ENCODE peak calls at places on chromosomes 11 and 22, in nine cellular contexts. One of them, this sample, is unnamed.

GRCh38 chr11:85661972-85662664 is 2.8 kb downstream of the CREBZF start:
- DNase-seq in AG09319: no peak
- DNase-seq in activated T-cell treated with anti-CD3 and anti-CD28 coated beads, Interleukin-2, amount 50 U/mL, for 48 hours: no peak
- DNase-seq in stimulated activated CD4-positive, alpha-beta T cell treated with anti-CD3 and anti-CD28 coated beads, Interleukin-1b, Interleukin-23, amount 100 ng/mL, for 24 hours: no peak
- DNase-seq in lung microvascular endothelial cell: no peak
- DNase-seq in colonic mucosa: no peak
- DNase-seq in RCC 7860: no peak
- DNase-seq in NCI-H69: peak
- DNase-seq in activated naive CD8-positive, alpha-beta T cell treated with anti-CD3 and anti-CD28 coated beads, Interleukin-2, amount 50 U/mL, for 24 hours: no peak
- DNase-seq in this sample: no peak

GRCh38 chr11:9972917-9973504 is 309.1 kb downstream of the SWAP70 start:
- DNase-seq in AG09319: peak
- DNase-seq in activated T-cell treated with anti-CD3 and anti-CD28 coated beads, Interleukin-2, amount 50 U/mL, for 48 hours: no peak
- DNase-seq in stimulated activated CD4-positive, alpha-beta T cell treated with anti-CD3 and anti-CD28 coated beads, Interleukin-1b, Interleukin-23, amount 100 ng/mL, for 24 hours: no peak
- DNase-seq in lung microvascular endothelial cell: peak
- DNase-seq in colonic mucosa: no peak
- DNase-seq in RCC 7860: peak
- DNase-seq in NCI-H69: peak
- DNase-seq in activated naive CD8-positive, alpha-beta T cell treated with anti-CD3 and anti-CD28 coated beads, Interleukin-2, amount 50 U/mL, for 24 hours: peak
- DNase-seq in this sample: peak

GRCh38 chr11:7600205-7600775 is 73.0 kb downstream of the CYB5R2 start:
- DNase-seq in AG09319: peak
- DNase-seq in activated T-cell treated with anti-CD3 and anti-CD28 coated beads, Interleukin-2, amount 50 U/mL, for 48 hours: no peak
- DNase-seq in stimulated activated CD4-positive, alpha-beta T cell treated with anti-CD3 and anti-CD28 coated beads, Interleukin-1b, Interleukin-23, amount 100 ng/mL, for 24 hours: no peak
- DNase-seq in lung microvascular endothelial cell: peak
- DNase-seq in colonic mucosa: no peak
- DNase-seq in RCC 7860: peak
- DNase-seq in NCI-H69: peak
- DNase-seq in activated naive CD8-positive, alpha-beta T cell treated with anti-CD3 and anti-CD28 coated beads, Interleukin-2, amount 50 U/mL, for 24 hours: no peak
- DNase-seq in this sample: no peak

GRCh38 chr11:35564246-35564595 is 38.8 kb upstream of the PAMR1 start:
- DNase-seq in AG09319: no peak
- DNase-seq in activated T-cell treated with anti-CD3 and anti-CD28 coated beads, Interleukin-2, amount 50 U/mL, for 48 hours: no peak
- DNase-seq in stimulated activated CD4-positive, alpha-beta T cell treated with anti-CD3 and anti-CD28 coated beads, Interleukin-1b, Interleukin-23, amount 100 ng/mL, for 24 hours: no peak
- DNase-seq in lung microvascular endothelial cell: no peak
- DNase-seq in colonic mucosa: no peak
- DNase-seq in RCC 7860: no peak
- DNase-seq in NCI-H69: no peak
- DNase-seq in activated naive CD8-positive, alpha-beta T cell treated with anti-CD3 and anti-CD28 coated beads, Interleukin-2, amount 50 U/mL, for 24 hours: no peak
- DNase-seq in this sample: no peak

GRCh38 chr11:1180171-1180570 is 22.4 kb downstream of the MUC5AC start:
- DNase-seq in AG09319: no peak
- DNase-seq in activated T-cell treated with anti-CD3 and anti-CD28 coated beads, Interleukin-2, amount 50 U/mL, for 48 hours: no peak
- DNase-seq in stimulated activated CD4-positive, alpha-beta T cell treated with anti-CD3 and anti-CD28 coated beads, Interleukin-1b, Interleukin-23, amount 100 ng/mL, for 24 hours: no peak
- DNase-seq in lung microvascular endothelial cell: no peak
- DNase-seq in colonic mucosa: no peak
- DNase-seq in RCC 7860: no peak
- DNase-seq in NCI-H69: no peak
- DNase-seq in activated naive CD8-positive, alpha-beta T cell treated with anti-CD3 and anti-CD28 coated beads, Interleukin-2, amount 50 U/mL, for 24 hours: no peak
- DNase-seq in this sample: no peak

GRCh38 chr11:3091081-3091845 is 34.0 kb upstream of the CARS1 start:
- DNase-seq in AG09319: no peak
- DNase-seq in activated T-cell treated with anti-CD3 and anti-CD28 coated beads, Interleukin-2, amount 50 U/mL, for 48 hours: no peak
- DNase-seq in stimulated activated CD4-positive, alpha-beta T cell treated with anti-CD3 and anti-CD28 coated beads, Interleukin-1b, Interleukin-23, amount 100 ng/mL, for 24 hours: no peak
- DNase-seq in lung microvascular endothelial cell: no peak
- DNase-seq in colonic mucosa: no peak
- DNase-seq in RCC 7860: no peak
- DNase-seq in NCI-H69: no peak
- DNase-seq in activated naive CD8-positive, alpha-beta T cell treated with anti-CD3 and anti-CD28 coated beads, Interleukin-2, amount 50 U/mL, for 24 hours: no peak
- DNase-seq in this sample: no peak

GRCh38 chr11:66052664-66052982 is 459 bp downstream of the SF3B2 start:
- DNase-seq in AG09319: no peak
- DNase-seq in activated T-cell treated with anti-CD3 and anti-CD28 coated beads, Interleukin-2, amount 50 U/mL, for 48 hours: no peak
- DNase-seq in stimulated activated CD4-positive, alpha-beta T cell treated with anti-CD3 and anti-CD28 coated beads, Interleukin-1b, Interleukin-23, amount 100 ng/mL, for 24 hours: no peak
- DNase-seq in lung microvascular endothelial cell: no peak
- DNase-seq in colonic mucosa: no peak
- DNase-seq in RCC 7860: no peak
- DNase-seq in NCI-H69: no peak
- DNase-seq in activated naive CD8-positive, alpha-beta T cell treated with anti-CD3 and anti-CD28 coated beads, Interleukin-2, amount 50 U/mL, for 24 hours: no peak
- DNase-seq in this sample: no peak

GRCh38 chr11:118135051-118135795 is 17.4 kb downstream of the SCN4B start:
- DNase-seq in AG09319: no peak
- DNase-seq in activated T-cell treated with anti-CD3 and anti-CD28 coated beads, Interleukin-2, amount 50 U/mL, for 48 hours: no peak
- DNase-seq in stimulated activated CD4-positive, alpha-beta T cell treated with anti-CD3 and anti-CD28 coated beads, Interleukin-1b, Interleukin-23, amount 100 ng/mL, for 24 hours: no peak
- DNase-seq in lung microvascular endothelial cell: no peak
- DNase-seq in colonic mucosa: no peak
- DNase-seq in RCC 7860: no peak
- DNase-seq in NCI-H69: no peak
- DNase-seq in activated naive CD8-positive, alpha-beta T cell treated with anti-CD3 and anti-CD28 coated beads, Interleukin-2, amount 50 U/mL, for 24 hours: no peak
- DNase-seq in this sample: no peak

GRCh38 chr22:50622723-50623327 is 5.1 kb downstream of the ARSA start:
- DNase-seq in AG09319: no peak
- DNase-seq in activated T-cell treated with anti-CD3 and anti-CD28 coated beads, Interleukin-2, amount 50 U/mL, for 48 hours: no peak
- DNase-seq in stimulated activated CD4-positive, alpha-beta T cell treated with anti-CD3 and anti-CD28 coated beads, Interleukin-1b, Interleukin-23, amount 100 ng/mL, for 24 hours: no peak
- DNase-seq in lung microvascular endothelial cell: no peak
- DNase-seq in colonic mucosa: peak
- DNase-seq in RCC 7860: no peak
- DNase-seq in NCI-H69: peak
- DNase-seq in activated naive CD8-positive, alpha-beta T cell treated with anti-CD3 and anti-CD28 coated beads, Interleukin-2, amount 50 U/mL, for 24 hours: no peak
- DNase-seq in this sample: no peak

This sample was measured in activated CD4-positive, alpha-beta memory T cell treated with anti-CD3 and anti-CD28 coated beads, Interleukin-2, amount 10 ng/mL, durations not matched to agents 7 days and 5 days.